ENCODE peak calls at places on chromosomes 5 and 9, in five cellular contexts. E is transverse colon, D is left ventricle myocardium inferior, H is NCI-H526 treated with DMSO at 0.1 percent for 48 hours, W is bronchial epithelial cell. F is an unnamed sample.

GRCh38 chr9:107462691-107463090 is 26.9 kb downstream of the KLF4 start:
- DNase-seq in W (no peak), H (no peak), E (no peak), D (no peak), F (no peak)

GRCh38 chr5:100950975-100951374 is 47.9 kb upstream of the ST8SIA4 start:
- DNase-seq in D (no peak), E (no peak), H (no peak), W (no peak), F (no peak)

GRCh38 chr5:135535820-135536801 is at the start of gene NEUROG1:
- DNase-seq in E (no peak), H (peak), W (no peak), D (no peak), F (no peak)

GRCh38 chr5:33073856-33074255 is 362.7 kb downstream of the NPR3 start:
- DNase-seq in W (no peak), D (no peak), E (no peak), H (no peak), F (no peak)

GRCh38 chr9:89440951-89441654 is 56.8 kb downstream of the SEMA4D start:
- DNase-seq in W (no peak), H (no peak), D (no peak), E (no peak), F (no peak)

GRCh38 chr5:73648490-73648889 is 22.5 kb downstream of the ARHGEF28 start:
- DNase-seq in W (peak), D (no peak), E (no peak), H (no peak), F (no peak)

GRCh38 chr5:2566280-2566679 is 185.2 kb downstream of the IRX2 start:
- DNase-seq in D (no peak), W (no peak), H (no peak), E (no peak), F (no peak)

GRCh38 chr9:114096041-114096511 is 3.0 kb downstream of the KIF12 start:
- DNase-seq in H (no peak), D (no peak), E (no peak), W (no peak), F (no peak)

GRCh38 chr9:113906411-113907110 is 30.5 kb downstream of the ZNF618 start:
- DNase-seq in W (peak), E (no peak), D (no peak), H (no peak), F (no peak)

GRCh38 chr9:14769235-14769580 is 46.7 kb upstream of the CER1 start:
- DNase-seq in D (no peak), E (no peak), W (peak), H (peak), F (no peak)

GRCh38 chr5:133885566-133885965 is 82.9 kb downstream of the C5orf15 start:
- DNase-seq in W (no peak), H (no peak), E (no peak), D (no peak), F (no peak)

GRCh38 chr9:93642961-93643360 is 66.6 kb downstream of the PHF2 start:
- DNase-seq in H (no peak), E (no peak), D (no peak), W (no peak), F (no peak)

GRCh38 chr9:124180557-124180956 is 77.2 kb upstream of the NEK6 start:
- DNase-seq in D (peak), H (no peak), W (no peak), E (peak), F (no peak)

GRCh38 chr5:147432323-147432722 is 77.5 kb downstream of the DPYSL3 start:
- DNase-seq in D (no peak), E (no peak), H (no peak), W (no peak), F (no peak)

GRCh38 chr5:135220394-135221186 is 178.4 kb downstream of the MACROH2A1 start:
- DNase-seq in W (no peak), H (no peak), E (no peak), D (no peak), F (no peak)

GRCh38 chr5:137834498-137834897 is 33.2 kb upstream of the MYOT start:
- DNase-seq in H (no peak), E (no peak), W (no peak), D (no peak), F (no peak)

GRCh38 chr5:117803533-117803932 is 1184.8 kb downstream of the DTWD2 start:
- DNase-seq in W (peak), H (no peak), D (no peak), E (no peak), F (no peak)

GRCh38 chr5:159005062-159005461 is 94.7 kb downstream of the EBF1 start:
- DNase-seq in E (no peak), H (no peak), D (no peak), W (no peak), F (no peak)

GRCh38 chr5:72036951-72037350 is 70.3 kb upstream of the MAP1B start:
- DNase-seq in D (no peak), W (peak), H (no peak), E (no peak), F (no peak)

GRCh38 chr5:141914154-141914743 is 9.4 kb upstream of the DELE1 start:
- DNase-seq in D (peak), W (no peak), H (no peak), E (peak), F (peak)

GRCh38 chr5:173768267-173768806 is 119.8 kb upstream of the CPEB4 start:
- DNase-seq in H (no peak), E (no peak), W (no peak), D (no peak), F (no peak)

GRCh38 chr5:138177936-138178515 is 404 bp downstream of the BRD8 start:
- DNase-seq in E (peak), D (peak), H (peak), W (peak), F (peak)

GRCh38 chr5:84218546-84218945 is 166.1 kb downstream of the EDIL3 start:
- DNase-seq in D (no peak), H (no peak), E (no peak), W (no peak), F (no peak)

GRCh38 chr5:56384186-56384585 is 151.1 kb upstream of the ANKRD55 start:
- DNase-seq in W (no peak), E (no peak), D (no peak), H (no peak), F (no peak)

GRCh38 chr5:146173597-146173996 is 8.9 kb downstream of the LARS1 start:
- DNase-seq in W (no peak), D (no peak), E (no peak), H (no peak), F (peak)

GRCh38 chr5:27124590-27124989 is 86.2 kb upstream of the CDH9 start:
- DNase-seq in E (no peak), W (peak), D (no peak), H (no peak), F (peak)

GRCh38 chr5:73968729-73969128 is 342.7 kb downstream of the ARHGEF28 start:
- DNase-seq in E (no peak), W (no peak), D (no peak), H (no peak), F (no peak)

GRCh38 chr5:113093561-113093960 is 117.0 kb downstream of the DCP2 start:
- DNase-seq in E (no peak), W (no peak), D (no peak), H (no peak), F (no peak)

F was measured in MM.1S.